ENCODE peak calls at places on chromosomes 7 and 10, in eight cellular contexts. One of them, this sample, is unnamed.

GRCh38 chr7:30562498-30562897 is 32.2 kb upstream of the GARS1 start:
- DNase-seq in Peyer's patch: no peak
- DNase-seq in lower lobe of right lung: no peak
- DNase-seq in aorta: no peak
- DNase-seq in breast epithelium: no peak
- DNase-seq in body of pancreas: no peak
- DNase-seq in GM23248: no peak
- DNase-seq in left ventricle myocardium inferior: no peak
- DNase-seq in this sample: no peak

GRCh38 chr10:18340496-18341051 is 200.3 kb downstream of the CACNB2 start:
- DNase-seq in Peyer's patch: no peak
- DNase-seq in lower lobe of right lung: no peak
- DNase-seq in aorta: no peak
- DNase-seq in breast epithelium: no peak
- DNase-seq in body of pancreas: no peak
- DNase-seq in GM23248: peak; percentile 46
- DNase-seq in left ventricle myocardium inferior: peak; percentile 34
- DNase-seq in this sample: no peak

GRCh38 chr10:58513189-58514101 is 773 bp downstream of the BICC1 start:
- DNase-seq in Peyer's patch: peak; percentile 18
- DNase-seq in lower lobe of right lung: peak; percentile 47
- DNase-seq in aorta: peak; percentile 56
- DNase-seq in breast epithelium: no peak
- DNase-seq in body of pancreas: peak; percentile 54
- DNase-seq in GM23248: peak; percentile 70
- DNase-seq in left ventricle myocardium inferior: peak; percentile 71
- DNase-seq in this sample: no peak

GRCh38 chr7:41910916-41911315 is 208.0 kb upstream of the INHBA start:
- DNase-seq in Peyer's patch: no peak
- DNase-seq in lower lobe of right lung: no peak
- DNase-seq in aorta: no peak
- DNase-seq in breast epithelium: no peak
- DNase-seq in body of pancreas: no peak
- DNase-seq in GM23248: peak; percentile 64
- DNase-seq in left ventricle myocardium inferior: no peak
- DNase-seq in this sample: no peak

GRCh38 chr10:49539320-49539885 is 482 bp upstream of the ERCC6 start:
- DNase-seq in Peyer's patch: peak; percentile 52
- DNase-seq in lower lobe of right lung: peak; percentile 60
- DNase-seq in aorta: no peak
- DNase-seq in breast epithelium: no peak
- DNase-seq in body of pancreas: peak; percentile 36
- DNase-seq in GM23248: peak; percentile 69
- DNase-seq in left ventricle myocardium inferior: peak; percentile 25
- DNase-seq in this sample: no peak

GRCh38 chr10:71970869-71971268 is 6.7 kb downstream of the CHST3 start:
- DNase-seq in Peyer's patch: no peak
- DNase-seq in lower lobe of right lung: no peak
- DNase-seq in aorta: no peak
- DNase-seq in breast epithelium: no peak
- DNase-seq in body of pancreas: no peak
- DNase-seq in GM23248: peak; percentile 65
- DNase-seq in left ventricle myocardium inferior: no peak
- DNase-seq in this sample: no peak

GRCh38 chr10:64209574-64209973 is 688.4 kb downstream of the REEP3 start:
- DNase-seq in Peyer's patch: no peak
- DNase-seq in lower lobe of right lung: no peak
- DNase-seq in aorta: no peak
- DNase-seq in breast epithelium: no peak
- DNase-seq in body of pancreas: no peak
- DNase-seq in GM23248: no peak
- DNase-seq in left ventricle myocardium inferior: peak; percentile 26
- DNase-seq in this sample: no peak

GRCh38 chr10:8889538-8889937 is 835.0 kb downstream of the GATA3 start:
- DNase-seq in Peyer's patch: no peak
- DNase-seq in lower lobe of right lung: no peak
- DNase-seq in aorta: no peak
- DNase-seq in breast epithelium: no peak
- DNase-seq in body of pancreas: no peak
- DNase-seq in GM23248: no peak
- DNase-seq in left ventricle myocardium inferior: no peak
- DNase-seq in this sample: no peak

GRCh38 chr10:95286707-95287106 is 4.1 kb downstream of the PDLIM1 start:
- DNase-seq in Peyer's patch: no peak
- DNase-seq in lower lobe of right lung: no peak
- DNase-seq in aorta: no peak
- DNase-seq in breast epithelium: no peak
- DNase-seq in body of pancreas: no peak
- DNase-seq in GM23248: no peak
- DNase-seq in left ventricle myocardium inferior: no peak
- DNase-seq in this sample: no peak

GRCh38 chr10:95289003-95289920 is 1.5 kb downstream of the PDLIM1 start:
- DNase-seq in Peyer's patch: no peak
- DNase-seq in lower lobe of right lung: no peak
- DNase-seq in aorta: no peak
- DNase-seq in breast epithelium: no peak
- DNase-seq in body of pancreas: no peak
- DNase-seq in GM23248: peak; percentile 61
- DNase-seq in left ventricle myocardium inferior: no peak
- DNase-seq in this sample: no peak

GRCh38 chr10:95287281-95287680 is 3.5 kb downstream of the PDLIM1 start:
- DNase-seq in Peyer's patch: no peak
- DNase-seq in lower lobe of right lung: no peak
- DNase-seq in aorta: no peak
- DNase-seq in breast epithelium: no peak
- DNase-seq in body of pancreas: no peak
- DNase-seq in GM23248: peak; percentile 39
- DNase-seq in left ventricle myocardium inferior: no peak
- DNase-seq in this sample: no peak

GRCh38 chr10:95289921-95290421 is 832 bp downstream of the PDLIM1 start:
- DNase-seq in Peyer's patch: no peak
- DNase-seq in lower lobe of right lung: no peak
- DNase-seq in aorta: no peak
- DNase-seq in breast epithelium: no peak
- DNase-seq in body of pancreas: no peak
- DNase-seq in GM23248: peak; percentile 52
- DNase-seq in left ventricle myocardium inferior: no peak
- DNase-seq in this sample: no peak

GRCh38 chr10:95288273-95288672 is 2.5 kb downstream of the PDLIM1 start:
- DNase-seq in Peyer's patch: no peak
- DNase-seq in lower lobe of right lung: no peak
- DNase-seq in aorta: no peak
- DNase-seq in breast epithelium: no peak
- DNase-seq in body of pancreas: no peak
- DNase-seq in GM23248: no peak
- DNase-seq in left ventricle myocardium inferior: no peak
- DNase-seq in this sample: no peak
- H3K27ac ChIP-seq in Peyer's patch: peak overlapping the region; percentile 98
- H3K27ac ChIP-seq in lower lobe of right lung: peak overlapping the region; percentile 96
- H3K27ac ChIP-seq in aorta: no peak overlapping the region
- H3K27ac ChIP-seq in breast epithelium: peak overlapping the region; percentile 92
- H3K27ac ChIP-seq in body of pancreas: no peak overlapping the region
- H3K27ac ChIP-seq in GM23248: no peak overlapping the region
- H3K27ac ChIP-seq in left ventricle myocardium inferior: peak overlapping the region; percentile 97
- H3K27ac ChIP-seq in this sample: no peak overlapping the region

GRCh38 chr7:16918288-16918895 is 36.6 kb upstream of the AGR3 start:
- DNase-seq in Peyer's patch: no peak
- DNase-seq in lower lobe of right lung: no peak
- DNase-seq in aorta: no peak
- DNase-seq in breast epithelium: no peak
- DNase-seq in body of pancreas: peak; percentile 39
- DNase-seq in GM23248: peak; percentile 65
- DNase-seq in left ventricle myocardium inferior: no peak
- DNase-seq in this sample: no peak
- H3K4me1 ChIP-seq in Peyer's patch: no peaks in the 10 kb centered on the region
- H3K4me1 ChIP-seq in lower lobe of right lung: peaks cover 15% of the 10 kb centered on the region
- H3K4me1 ChIP-seq in aorta: no peaks in the 10 kb centered on the region
- H3K4me1 ChIP-seq in breast epithelium: no peaks in the 10 kb centered on the region
- H3K4me1 ChIP-seq in body of pancreas: peaks cover 10% of the 10 kb centered on the region
- H3K4me1 ChIP-seq in GM23248: peaks cover 38% of the 10 kb centered on the region
- H3K4me1 ChIP-seq in left ventricle myocardium inferior: no peaks in the 10 kb centered on the region
- H3K4me1 ChIP-seq in this sample: peaks cover 4% of the 10 kb centered on the region

GRCh38 chr7:47833211-47833610 is 115.1 kb downstream of the PKD1L1 start:
- DNase-seq in Peyer's patch: peak; percentile 39
- DNase-seq in lower lobe of right lung: no peak
- DNase-seq in aorta: no peak
- DNase-seq in breast epithelium: no peak
- DNase-seq in body of pancreas: no peak
- DNase-seq in GM23248: no peak
- DNase-seq in left ventricle myocardium inferior: no peak
- DNase-seq in this sample: no peak
- H3K27ac ChIP-seq in Peyer's patch: no peak overlapping the region
- H3K27ac ChIP-seq in lower lobe of right lung: no peak overlapping the region
- H3K27ac ChIP-seq in aorta: no peak overlapping the region
- H3K27ac ChIP-seq in breast epithelium: no peak overlapping the region
- H3K27ac ChIP-seq in body of pancreas: no peak overlapping the region
- H3K27ac ChIP-seq in GM23248: no peak overlapping the region
- H3K27ac ChIP-seq in left ventricle myocardium inferior: no peak overlapping the region
- H3K27ac ChIP-seq in this sample: no peak overlapping the region

DNA sequence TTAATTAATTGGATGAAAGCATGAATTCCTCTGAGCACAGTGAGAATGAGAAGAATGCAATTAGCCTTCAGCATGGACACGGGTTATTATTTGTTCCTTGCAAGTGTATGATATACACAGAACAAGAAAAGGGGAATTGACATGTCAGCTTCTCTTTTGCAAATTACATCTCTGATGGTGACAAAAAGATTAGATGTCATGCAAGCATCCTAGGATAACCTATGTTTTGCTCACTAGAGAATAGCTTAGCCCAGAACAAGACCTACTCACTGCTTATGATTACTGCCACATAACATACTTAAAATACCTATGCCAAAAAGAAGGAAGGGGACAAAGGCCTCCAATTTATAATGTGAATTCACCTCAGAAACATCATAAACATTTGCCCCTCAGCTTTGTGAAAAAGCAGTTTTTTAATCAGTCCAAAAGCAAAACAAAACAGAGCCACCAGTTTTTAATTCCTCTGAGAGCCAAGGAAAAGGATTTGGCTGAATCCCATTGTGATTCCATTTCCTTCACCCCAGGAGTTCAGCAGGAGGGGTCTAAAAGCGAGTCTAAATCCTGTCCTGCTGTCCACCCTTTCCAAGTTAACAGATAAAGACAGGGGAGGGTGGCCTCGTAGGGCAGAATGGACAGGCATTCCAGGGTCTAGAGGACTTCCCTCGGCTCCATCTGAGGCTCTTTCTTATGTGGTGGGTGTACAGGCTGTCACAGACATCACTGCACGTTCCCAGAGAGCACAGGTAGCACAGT is 120.1 kb downstream of the ABLIM1 start:
- DNase-seq in Peyer's patch: no peak
- DNase-seq in lower lobe of right lung: no peak
- DNase-seq in aorta: no peak
- DNase-seq in breast epithelium: no peak
- DNase-seq in body of pancreas: no peak
- DNase-seq in GM23248: no peak
- DNase-seq in left ventricle myocardium inferior: no peak
- DNase-seq in this sample: no peak
- H3K4me1 ChIP-seq in Peyer's patch: no peaks in the 10 kb centered on the region
- H3K4me1 ChIP-seq in lower lobe of right lung: peaks cover 28% of the 10 kb centered on the region
- H3K4me1 ChIP-seq in aorta: no peaks in the 10 kb centered on the region
- H3K4me1 ChIP-seq in breast epithelium: peaks cover 2% of the 10 kb centered on the region
- H3K4me1 ChIP-seq in body of pancreas: no peaks in the 10 kb centered on the region
- H3K4me1 ChIP-seq in GM23248: no peaks in the 10 kb centered on the region
- H3K4me1 ChIP-seq in left ventricle myocardium inferior: peaks cover 59% of the 10 kb centered on the region
- H3K4me1 ChIP-seq in this sample: peaks cover 67% of the 10 kb centered on the region

GRCh38 chr7:117630907-117631564 is 151.2 kb downstream of the CFTR start:
- DNase-seq in Peyer's patch: no peak
- DNase-seq in lower lobe of right lung: no peak
- DNase-seq in aorta: no peak
- DNase-seq in breast epithelium: no peak
- DNase-seq in body of pancreas: no peak
- DNase-seq in GM23248: no peak
- DNase-seq in left ventricle myocardium inferior: no peak
- DNase-seq in this sample: no peak
- H3K27ac ChIP-seq in Peyer's patch: no peak overlapping the region
- H3K27ac ChIP-seq in lower lobe of right lung: no peak overlapping the region
- H3K27ac ChIP-seq in aorta: no peak overlapping the region
- H3K27ac ChIP-seq in breast epithelium: no peak overlapping the region
- H3K27ac ChIP-seq in body of pancreas: no peak overlapping the region
- H3K27ac ChIP-seq in GM23248: no peak overlapping the region
- H3K27ac ChIP-seq in left ventricle myocardium inferior: no peak overlapping the region
- H3K27ac ChIP-seq in this sample: no peak overlapping the region

DNA sequence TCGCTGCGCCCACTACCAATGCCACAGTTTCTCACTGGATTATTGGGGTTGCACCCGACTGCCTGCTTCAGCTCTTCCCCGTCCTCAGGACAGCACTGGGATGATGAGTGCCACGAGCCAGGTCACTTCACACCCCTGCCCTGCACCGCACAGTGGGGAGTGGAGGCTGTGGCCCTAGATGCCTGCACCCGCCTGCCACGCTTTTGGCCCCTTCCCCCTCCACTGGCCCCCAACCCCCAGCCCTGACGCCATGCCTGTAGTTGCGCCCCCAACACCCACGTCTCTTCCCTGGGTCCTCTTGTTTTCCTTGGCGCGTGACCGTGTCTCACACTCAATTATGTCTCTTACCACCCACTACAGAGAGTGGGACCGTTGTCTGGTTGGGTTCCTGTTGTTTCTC is 134.3 kb downstream of the VIPR2 start:
- DNase-seq in Peyer's patch: no peak
- DNase-seq in lower lobe of right lung: no peak
- DNase-seq in aorta: no peak
- DNase-seq in breast epithelium: no peak
- DNase-seq in body of pancreas: no peak
- DNase-seq in GM23248: no peak
- DNase-seq in left ventricle myocardium inferior: no peak
- DNase-seq in this sample: no peak
- H3K4me1 ChIP-seq in Peyer's patch: no peaks in the 10 kb centered on the region
- H3K4me1 ChIP-seq in lower lobe of right lung: peaks cover 22% of the 10 kb centered on the region
- H3K4me1 ChIP-seq in aorta: no peaks in the 10 kb centered on the region
- H3K4me1 ChIP-seq in breast epithelium: peaks cover 8% of the 10 kb centered on the region
- H3K4me1 ChIP-seq in body of pancreas: peaks cover 13% of the 10 kb centered on the region
- H3K4me1 ChIP-seq in GM23248: peaks cover 3% of the 10 kb centered on the region
- H3K4me1 ChIP-seq in left ventricle myocardium inferior: peaks cover 41% of the 10 kb centered on the region
- H3K4me1 ChIP-seq in this sample: no peaks in the 10 kb centered on the region

DNA sequence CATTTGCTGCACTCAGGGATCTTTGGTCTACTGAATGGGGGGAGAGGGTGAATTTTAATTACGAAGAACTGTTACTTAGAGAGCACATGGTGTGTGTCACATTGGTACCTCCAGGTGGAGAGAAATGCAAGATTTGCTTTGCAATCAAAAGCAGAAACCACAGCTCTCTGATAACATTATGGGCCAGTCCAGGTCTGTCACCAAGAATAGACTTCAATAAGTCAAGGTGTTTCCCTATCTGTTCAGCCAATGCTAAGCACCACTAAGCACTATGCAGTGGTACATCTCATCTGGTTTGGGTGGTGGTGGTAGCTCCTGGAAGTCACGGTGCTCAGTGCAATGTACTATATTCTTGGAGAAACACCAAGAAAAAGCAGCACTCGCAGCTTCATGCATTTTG is 119.6 kb upstream of the AFAP1L2 start:
- DNase-seq in Peyer's patch: no peak
- DNase-seq in lower lobe of right lung: no peak
- DNase-seq in aorta: no peak
- DNase-seq in breast epithelium: no peak
- DNase-seq in body of pancreas: no peak
- DNase-seq in GM23248: no peak
- DNase-seq in left ventricle myocardium inferior: no peak
- DNase-seq in this sample: no peak
- H3K27ac ChIP-seq in Peyer's patch: no peak overlapping the region
- H3K27ac ChIP-seq in lower lobe of right lung: no peak overlapping the region
- H3K27ac ChIP-seq in aorta: no peak overlapping the region
- H3K27ac ChIP-seq in breast epithelium: no peak overlapping the region
- H3K27ac ChIP-seq in body of pancreas: no peak overlapping the region
- H3K27ac ChIP-seq in GM23248: no peak overlapping the region
- H3K27ac ChIP-seq in left ventricle myocardium inferior: peak overlapping the region; percentile 75
- H3K27ac ChIP-seq in this sample: peak overlapping the region; percentile 94

This sample was measured in naive thymus-derived CD4-positive, alpha-beta T cell.